ENCODE peak calls at places on chromosomes 12 and 14, in four cellular contexts. One of them, this sample, is unnamed.

GRCh38 chr12:67068773-67069450 is 200.2 kb upstream of the CAND1 start:
- DNase-seq in C1 segment of cervical spinal cord: peak
- DNase-seq in AG10803: peak
- DNase-seq in activated CD4-positive, alpha-beta T cell treated with anti-CD3 and anti-CD28 coated beads, Interleukin-2, amount 50 U/mL, for 4 hours: peak
- DNase-seq in this sample: peak

GRCh38 chr12:111664510-111664909 is 21.2 kb downstream of the BRAP start:
- DNase-seq in C1 segment of cervical spinal cord: no peak
- DNase-seq in AG10803: no peak
- DNase-seq in activated CD4-positive, alpha-beta T cell treated with anti-CD3 and anti-CD28 coated beads, Interleukin-2, amount 50 U/mL, for 4 hours: no peak
- DNase-seq in this sample: no peak

GRCh38 chr12:113057565-113058485 is 1.3 kb downstream of the DTX1 start:
- DNase-seq in AG10803: no peak
- DNase-seq in activated CD4-positive, alpha-beta T cell treated with anti-CD3 and anti-CD28 coated beads, Interleukin-2, amount 50 U/mL, for 4 hours: no peak
- DNase-seq in C1 segment of cervical spinal cord: no peak
- DNase-seq in this sample: no peak

GRCh38 chr12:3041558-3042164 is 35.5 kb upstream of the TSPAN9 start:
- DNase-seq in C1 segment of cervical spinal cord: peak
- DNase-seq in activated CD4-positive, alpha-beta T cell treated with anti-CD3 and anti-CD28 coated beads, Interleukin-2, amount 50 U/mL, for 4 hours: peak
- DNase-seq in AG10803: peak
- DNase-seq in this sample: peak

GRCh38 chr12:114152890-114153289 is 186.8 kb upstream of the RBM19 start:
- DNase-seq in AG10803: peak
- DNase-seq in C1 segment of cervical spinal cord: no peak
- DNase-seq in activated CD4-positive, alpha-beta T cell treated with anti-CD3 and anti-CD28 coated beads, Interleukin-2, amount 50 U/mL, for 4 hours: no peak
- DNase-seq in this sample: no peak

GRCh38 chr12:52634266-52635056 is 16.1 kb upstream of the KRT73 start:
- DNase-seq in C1 segment of cervical spinal cord: peak
- DNase-seq in activated CD4-positive, alpha-beta T cell treated with anti-CD3 and anti-CD28 coated beads, Interleukin-2, amount 50 U/mL, for 4 hours: no peak
- DNase-seq in AG10803: no peak
- DNase-seq in this sample: peak

GRCh38 chr12:50074936-50075807 is 10.0 kb upstream of the SMARCD1 start:
- DNase-seq in C1 segment of cervical spinal cord: peak
- DNase-seq in AG10803: peak
- DNase-seq in activated CD4-positive, alpha-beta T cell treated with anti-CD3 and anti-CD28 coated beads, Interleukin-2, amount 50 U/mL, for 4 hours: peak
- DNase-seq in this sample: peak

GRCh38 chr14:77040995-77041744 is 12.7 kb upstream of the IRF2BPL start:
- DNase-seq in activated CD4-positive, alpha-beta T cell treated with anti-CD3 and anti-CD28 coated beads, Interleukin-2, amount 50 U/mL, for 4 hours: peak
- DNase-seq in AG10803: no peak
- DNase-seq in C1 segment of cervical spinal cord: peak
- DNase-seq in this sample: no peak

GRCh38 chr12:103626498-103626897 is 39.4 kb downstream of the STAB2 start:
- DNase-seq in AG10803: peak
- DNase-seq in activated CD4-positive, alpha-beta T cell treated with anti-CD3 and anti-CD28 coated beads, Interleukin-2, amount 50 U/mL, for 4 hours: no peak
- DNase-seq in C1 segment of cervical spinal cord: no peak
- DNase-seq in this sample: no peak

GRCh38 chr12:106345739-106346138 is 11.8 kb upstream of the POLR3B start:
- DNase-seq in activated CD4-positive, alpha-beta T cell treated with anti-CD3 and anti-CD28 coated beads, Interleukin-2, amount 50 U/mL, for 4 hours: no peak
- DNase-seq in C1 segment of cervical spinal cord: peak
- DNase-seq in AG10803: peak
- DNase-seq in this sample: no peak

GRCh38 chr14:91119556-91120311 is 5.9 kb downstream of the DGLUCY start:
- DNase-seq in AG10803: peak
- DNase-seq in activated CD4-positive, alpha-beta T cell treated with anti-CD3 and anti-CD28 coated beads, Interleukin-2, amount 50 U/mL, for 4 hours: no peak
- DNase-seq in C1 segment of cervical spinal cord: no peak
- DNase-seq in this sample: no peak

GRCh38 chr12:24034894-24035293 is 85.4 kb upstream of the SOX5 start:
- DNase-seq in C1 segment of cervical spinal cord: no peak
- DNase-seq in activated CD4-positive, alpha-beta T cell treated with anti-CD3 and anti-CD28 coated beads, Interleukin-2, amount 50 U/mL, for 4 hours: no peak
- DNase-seq in AG10803: no peak
- DNase-seq in this sample: no peak

GRCh38 chr14:99505089-99505488 is 23.9 kb downstream of the CCNK start:
- DNase-seq in C1 segment of cervical spinal cord: no peak
- DNase-seq in AG10803: no peak
- DNase-seq in activated CD4-positive, alpha-beta T cell treated with anti-CD3 and anti-CD28 coated beads, Interleukin-2, amount 50 U/mL, for 4 hours: no peak
- DNase-seq in this sample: no peak

GRCh38 chr12:27101290-27101689 is 18.9 kb upstream of the C12orf71 start:
- DNase-seq in activated CD4-positive, alpha-beta T cell treated with anti-CD3 and anti-CD28 coated beads, Interleukin-2, amount 50 U/mL, for 4 hours: no peak
- DNase-seq in C1 segment of cervical spinal cord: no peak
- DNase-seq in AG10803: no peak
- DNase-seq in this sample: no peak

GRCh38 chr14:53517276-53517960 is 364.3 kb upstream of the DDHD1 start:
- DNase-seq in activated CD4-positive, alpha-beta T cell treated with anti-CD3 and anti-CD28 coated beads, Interleukin-2, amount 50 U/mL, for 4 hours: no peak
- DNase-seq in AG10803: peak
- DNase-seq in C1 segment of cervical spinal cord: no peak
- DNase-seq in this sample: no peak

GRCh38 chr12:2396448-2396871 is 343.7 kb downstream of the CACNA1C start:
- DNase-seq in AG10803: peak
- DNase-seq in activated CD4-positive, alpha-beta T cell treated with anti-CD3 and anti-CD28 coated beads, Interleukin-2, amount 50 U/mL, for 4 hours: no peak
- DNase-seq in C1 segment of cervical spinal cord: no peak
- DNase-seq in this sample: no peak

GRCh38 chr12:45458854-45459807 is 243.2 kb downstream of the ANO6 start:
- DNase-seq in activated CD4-positive, alpha-beta T cell treated with anti-CD3 and anti-CD28 coated beads, Interleukin-2, amount 50 U/mL, for 4 hours: no peak
- DNase-seq in C1 segment of cervical spinal cord: no peak
- DNase-seq in AG10803: peak
- DNase-seq in this sample: no peak

This sample was measured in NCI-H2171.